ENCODE peak calls at places on chromosome 12, in four cellular contexts. N is IMR-90, Y is H1, Q is mesendoderm. F is an unnamed sample.

GRCh38 chr12:63353559-63353958 is 202.6 kb upstream of the AVPR1A start:
- DNase-seq in Q (no peak), Y (no peak), N (peak), F (no peak)

GRCh38 chr12:93852067-93852466 is 174.9 kb downstream of the CRADD start:
- DNase-seq in Y (no peak), N (no peak), Q (no peak), F (no peak)

GRCh38 chr12:81692008-81692407 is 67.1 kb downstream of the PPFIA2 start:
- DNase-seq in N (no peak), Q (peak), Y (no peak), F (no peak)

GRCh38 chr12:49928476-49928875 is 22.1 kb upstream of the AQP2 start:
- DNase-seq in N (no peak), Q (no peak), Y (no peak), F (peak)

GRCh38 chr12:26939953-26940352 is 1.7 kb downstream of the FGFR1OP2 start:
- DNase-seq in Q (no peak), Y (no peak), N (no peak), F (no peak)

GRCh38 chr12:68434391-68435007 is 102.3 kb upstream of the MDM1 start:
- DNase-seq in N (no peak), Q (no peak), Y (no peak), F (no peak)

GRCh38 chr12:3272958-3273357 is 195.8 kb downstream of the TSPAN9 start:
- DNase-seq in Q (no peak), Y (no peak), N (no peak), F (no peak)

GRCh38 chr12:45379261-45379660 is 163.4 kb downstream of the ANO6 start:
- DNase-seq in Q (no peak), Y (no peak), N (peak), F (no peak)

GRCh38 chr12:57640156-57641042 is 7.4 kb upstream of the B4GALNT1 start:
- DNase-seq in N (no peak), Y (no peak), Q (no peak), F (no peak)

GRCh38 chr12:14853966-14854365 is 10.6 kb upstream of the ART4 start:
- DNase-seq in Y (no peak), N (no peak), Q (no peak), F (no peak)

GRCh38 chr12:76032043-76032981 is 736 bp upstream of the PHLDA1 start:
- DNase-seq in Y (no peak), N (peak), Q (peak), F (peak)

GRCh38 chr12:110744176-110744575 is 1.5 kb upstream of the PPP1CC start:
- DNase-seq in N (peak), Q (no peak), Y (no peak), F (no peak)

GRCh38 chr12:132514838-132515237 is 24.9 kb downstream of the FBRSL1 start:
- DNase-seq in Q (peak), N (no peak), Y (no peak), F (no peak)

DNA sequence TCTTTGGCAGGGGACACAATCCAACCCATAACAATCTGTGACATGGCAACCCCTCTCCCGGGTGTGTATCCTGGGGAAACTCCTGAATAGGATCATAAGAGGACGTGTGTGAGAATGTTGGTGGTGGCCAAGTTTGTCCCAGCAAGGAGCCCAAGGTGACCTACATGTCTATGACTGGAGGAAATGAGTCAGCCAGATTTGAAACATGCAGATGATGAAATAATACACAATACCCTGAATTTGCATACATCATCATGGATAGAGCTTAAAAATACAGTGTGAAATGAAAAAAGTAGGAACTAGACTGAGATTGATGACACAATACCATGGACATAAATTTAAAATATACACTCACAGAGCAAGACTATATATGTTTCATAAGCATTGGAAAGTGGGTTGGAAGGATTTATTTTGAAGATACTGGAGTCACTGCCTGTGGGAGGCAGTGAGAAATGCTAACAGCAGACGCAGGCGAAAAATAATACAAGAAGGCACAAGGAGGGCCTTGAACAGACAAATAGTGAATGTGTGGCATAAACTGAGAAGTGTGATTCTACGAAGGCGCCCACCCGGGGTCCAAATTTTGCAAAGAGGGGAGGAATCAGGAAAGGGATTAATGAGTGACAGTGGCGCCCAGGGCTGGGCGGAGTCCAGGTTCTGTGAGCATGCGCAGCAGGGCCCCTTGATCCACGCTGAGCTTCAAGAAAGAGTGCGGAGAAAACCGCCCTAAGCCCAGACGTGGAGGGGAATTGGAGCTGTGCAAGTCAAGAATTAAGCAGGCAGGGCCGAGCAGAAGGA is 7.0 kb upstream of the MAP1LC3B2 start:
- DNase-seq in Y (no peak), Q (no peak), N (peak), F (no peak)
- H3K56ac ChIP-seq in Y (no peak), Q (no peak), N (no peak), F (no peak)

GRCh38 chr12:41507286-41507685 is 319.2 kb downstream of the PDZRN4 start:
- DNase-seq in Y (no peak), Q (no peak), N (no peak), F (no peak)
- H3K56ac ChIP-seq in Y (no peak), Q (no peak), N (no peak), F (no peak)

DNA sequence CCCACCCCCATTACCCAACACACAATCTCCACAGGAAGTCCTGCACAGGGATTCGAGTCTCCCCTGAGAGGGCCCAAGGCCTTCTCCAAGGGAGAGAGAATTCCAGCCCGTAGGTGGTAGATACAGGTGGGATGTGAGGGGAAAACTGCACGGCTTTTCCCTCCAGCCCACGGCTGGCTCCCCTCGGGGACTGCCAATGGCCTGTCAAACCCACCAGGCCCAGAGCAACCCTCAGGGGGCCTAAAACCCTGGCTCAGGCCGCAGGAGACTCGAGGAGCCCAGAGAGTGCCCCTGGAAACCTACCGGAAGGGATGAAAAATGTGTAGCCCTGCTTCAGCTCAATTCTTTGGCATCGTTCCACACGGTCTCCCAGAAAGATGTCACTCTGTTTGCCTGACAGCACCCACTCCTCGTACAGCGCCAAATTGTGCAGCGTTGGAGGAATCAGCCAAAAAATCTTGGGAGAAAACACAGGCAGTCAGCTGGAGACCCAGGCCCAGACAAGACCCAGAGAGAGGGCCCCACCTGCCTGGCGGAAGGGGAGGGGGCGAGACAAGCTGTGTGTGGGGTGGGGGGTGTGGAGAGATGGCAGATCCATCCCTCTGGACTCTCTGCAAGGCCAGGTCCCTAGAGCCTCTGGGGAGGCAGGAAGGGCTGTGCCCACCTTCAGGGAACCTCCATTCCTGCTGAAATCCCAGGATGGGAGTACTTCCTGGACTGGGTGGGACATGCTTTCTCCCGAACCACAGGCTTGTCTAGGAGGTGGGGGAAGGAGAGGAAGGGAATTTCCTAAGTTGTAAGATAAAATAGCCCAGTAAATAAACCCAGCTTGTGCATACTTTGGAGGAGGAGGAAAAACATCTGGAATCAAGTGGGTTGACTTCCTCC is 48.1 kb downstream of the KDM2B start:
- DNase-seq in Q (no peak), Y (no peak), N (peak), F (no peak)
- H3K56ac ChIP-seq in Q (no peak), Y (no peak), N (no peak), F (no peak)

DNA sequence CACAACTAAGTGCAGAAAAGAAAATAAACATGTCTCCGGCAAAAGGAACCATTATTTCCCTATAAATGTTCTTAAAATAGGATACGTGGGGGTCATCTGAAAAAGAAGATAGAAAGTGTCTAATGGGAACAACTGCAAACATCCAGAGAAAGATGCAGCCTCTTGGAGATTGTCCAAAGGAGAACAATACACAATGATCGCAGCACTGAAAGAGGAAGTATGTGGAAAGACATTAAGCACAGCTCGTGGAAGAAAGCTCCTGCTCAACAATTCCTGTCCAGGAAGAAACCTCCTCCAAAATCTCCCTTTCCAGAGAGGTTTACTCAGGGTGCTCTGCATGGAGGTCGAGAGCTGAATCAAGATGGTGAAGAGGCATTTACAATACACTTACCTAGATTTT is 2.5 kb upstream of the LALBA start:
- DNase-seq in N (no peak), Y (no peak), Q (no peak), F (no peak)
- H3K56ac ChIP-seq in N (no peak), Y (no peak), Q (no peak), F (no peak)